ENCODE peak calls at places on chromosomes 4 and X, in nine cellular contexts. E, S, F, J, V, L, H, R and Z are unnamed samples.

GRCh38 chr4:2042947-2043395 is 16.2 kb upstream of the NAT8L start:
- DNase-seq in V (no peak), E (no peak), L (no peak), S (no peak), J (no peak), F (peak), R (no peak), H (no peak), Z (no peak)

GRCh38 chr4:22434895-22435294 is 81.0 kb downstream of the ADGRA3 start:
- DNase-seq in H (peak), S (no peak), R (no peak), E (no peak), J (no peak), L (no peak), F (peak), V (peak), Z (no peak)

GRCh38 chrX:153708415-153708814 is 15.8 kb downstream of the BCAP31 start:
- DNase-seq in F (peak), J (peak), L (peak), S (no peak), V (peak), R (peak), E (no peak), H (no peak), Z (no peak)

GRCh38 chr4:37748546-37748945 is 62.4 kb upstream of the RELL1 start:
- DNase-seq in J (no peak), V (no peak), H (peak), F (no peak), L (no peak), E (no peak), R (no peak), S (no peak), Z (no peak)

GRCh38 chr4:146654648-146654975 is 15.9 kb downstream of the POU4F2 start:
- DNase-seq in F (no peak), H (no peak), J (no peak), L (no peak), R (no peak), E (no peak), V (no peak), S (no peak), Z (no peak)

GRCh38 chr4:82785248-82786003 is 13.2 kb downstream of the SCD5 start:
- DNase-seq in J (no peak), E (no peak), S (no peak), H (no peak), L (no peak), F (peak), R (peak), V (no peak), Z (no peak)

GRCh38 chr4:40564815-40565505 is 64.7 kb downstream of the RBM47 start:
- DNase-seq in J (no peak), H (no peak), R (no peak), S (no peak), E (no peak), F (no peak), L (no peak), V (no peak), Z (no peak)

GRCh38 chr4:72484991-72485390 is 84.0 kb downstream of the ADAMTS3 start:
- DNase-seq in J (no peak), F (no peak), H (no peak), V (no peak), L (no peak), S (no peak), R (no peak), E (no peak), Z (no peak)

GRCh38 chrX:71619193-71619592 is 882 bp upstream of the CXCR3 start:
- DNase-seq in V (no peak), J (no peak), S (no peak), L (no peak), R (no peak), E (peak), F (no peak), H (no peak), Z (peak)

GRCh38 chrX:12866451-12867377 is at the start of gene TLR7:
- DNase-seq in R (no peak), J (peak), F (no peak), S (no peak), V (no peak), E (no peak), L (no peak), H (no peak), Z (no peak)

GRCh38 chr4:4260185-4260751 is 12.2 kb upstream of the TMEM128 start:
- DNase-seq in H (peak), V (no peak), F (peak), E (no peak), R (peak), S (no peak), L (no peak), J (peak), Z (no peak)

GRCh38 chr4:86223472-86223871 is 136.4 kb downstream of the MAPK10 start:
- DNase-seq in R (no peak), S (no peak), J (peak), E (no peak), V (no peak), H (no peak), L (no peak), F (peak), Z (no peak)

GRCh38 chr4:96473246-96473645 is 633.4 kb downstream of the PDHA2 start:
- DNase-seq in J (no peak), F (no peak), E (no peak), L (no peak), V (no peak), H (no peak), R (no peak), S (no peak), Z (no peak)

GRCh38 chr4:51836531-51836930 is 6.4 kb upstream of the DCUN1D4 start:
- DNase-seq in L (no peak), F (no peak), H (no peak), R (no peak), S (no peak), E (no peak), J (no peak), V (no peak), Z (no peak)

GRCh38 chrX:154750301-154751120 is at the start of gene GAB3:
- DNase-seq in L (peak), E (no peak), V (no peak), H (peak), J (peak), R (peak), F (no peak), S (peak), Z (peak)

GRCh38 chrX:131621650-131622049 is 77.8 kb downstream of the OR13H1 start:
- DNase-seq in R (no peak), F (no peak), V (no peak), E (no peak), H (no peak), S (no peak), J (no peak), L (no peak), Z (no peak)

GRCh38 chr4:111628437-111628836 is 516.8 kb upstream of the FAM241A start:
- DNase-seq in J (no peak), H (no peak), E (no peak), S (no peak), V (no peak), F (no peak), L (no peak), R (no peak), Z (no peak)

GRCh38 chrX:6382284-6382683 is 152.6 kb downstream of the VCX3A start:
- DNase-seq in F (no peak), J (no peak), V (no peak), H (no peak), L (no peak), S (no peak), R (no peak), E (no peak), Z (no peak)

GRCh38 chr4:37461801-37462200 is 217.3 kb downstream of the NWD2 start:
- DNase-seq in R (no peak), J (no peak), E (no peak), L (no peak), F (no peak), H (no peak), S (no peak), V (no peak), Z (no peak)

GRCh38 chr4:159018062-159018629 is 84.7 kb upstream of the RAPGEF2 start:
- DNase-seq in F (no peak), J (peak), L (no peak), E (no peak), S (no peak), R (no peak), H (no peak), V (no peak), Z (no peak)

GRCh38 chrX:23854945-23855344 is 52.8 kb downstream of the APOO start:
- DNase-seq in V (no peak), J (no peak), H (no peak), S (no peak), L (no peak), E (no peak), R (no peak), F (no peak), Z (no peak)

GRCh38 chrX:3124041-3124440 is 82.8 kb downstream of the ARSF start:
- DNase-seq in E (no peak), H (no peak), V (no peak), J (no peak), R (no peak), S (no peak), F (no peak), L (no peak), Z (no peak)

GRCh38 chr4:169270156-169270809 is 473 bp downstream of the SH3RF1 start:
- DNase-seq in S (no peak), J (peak), V (peak), R (peak), E (no peak), H (peak), L (peak), F (peak), Z (peak)

GRCh38 chr4:187204389-187204920 is 480.8 kb upstream of the FAT1 start:
- DNase-seq in V (no peak), L (no peak), S (no peak), J (no peak), R (peak), E (no peak), F (no peak), H (no peak), Z (no peak)

GRCh38 chrX:74940414-74940813 is 15.2 kb upstream of the NEXMIF start:
- DNase-seq in L (no peak), F (no peak), E (no peak), S (no peak), R (no peak), V (no peak), J (no peak), H (no peak), Z (no peak)

GRCh38 chr4:158996669-158997074 is 106.2 kb upstream of the RAPGEF2 start:
- DNase-seq in F (peak), J (no peak), S (no peak), R (peak), V (no peak), L (no peak), H (no peak), E (no peak), Z (no peak)

GRCh38 chr4:184898793-184899192 is 73.0 kb upstream of the ACSL1 start:
- DNase-seq in J (no peak), E (no peak), L (no peak), F (no peak), H (no peak), R (no peak), S (no peak), V (no peak), Z (no peak)

GRCh38 chrX:47047989-47048388 is 30.3 kb upstream of the RGN start:
- DNase-seq in L (no peak), H (no peak), V (no peak), E (no peak), S (no peak), F (no peak), J (no peak), R (no peak), Z (no peak)

GRCh38 chr4:134202557-134202956 is 968 bp upstream of the PABPC4L start:
- DNase-seq in L (no peak), S (no peak), F (no peak), E (no peak), R (no peak), H (no peak), J (no peak), V (no peak), Z (no peak)

GRCh38 chr4:7698586-7698985 is 241.1 kb downstream of the AFAP1 start:
- DNase-seq in L (no peak), S (no peak), V (no peak), F (peak), E (no peak), R (no peak), J (no peak), H (no peak), Z (no peak)

GRCh38 chr4:91758487-91758886 is 545.3 kb upstream of the GRID2 start:
- DNase-seq in V (no peak), H (no peak), F (no peak), J (no peak), E (no peak), L (no peak), S (no peak), R (no peak), Z (no peak)

GRCh38 chrX:139882299-139882698 is 50.6 kb downstream of the ATP11C start:
- DNase-seq in E (no peak), R (no peak), H (no peak), L (no peak), F (no peak), V (no peak), J (no peak), S (no peak), Z (no peak)

GRCh38 chr4:83851261-83852084 is 315.6 kb downstream of the GPAT3 start:
- DNase-seq in V (no peak), S (no peak), J (no peak), R (peak), F (no peak), L (no peak), H (no peak), E (no peak), Z (no peak)

GRCh38 chr4:24557036-24558022 is 27.0 kb downstream of the DHX15 start:
- DNase-seq in F (no peak), L (no peak), E (no peak), J (peak), S (no peak), V (no peak), R (peak), H (no peak), Z (no peak)

GRCh38 chr4:84639143-84639542 is 56.2 kb downstream of the CDS1 start:
- DNase-seq in J (no peak), S (no peak), R (no peak), L (no peak), V (no peak), E (no peak), F (no peak), H (no peak), Z (no peak)

GRCh38 chr4:177047070-177047850 is 254.5 kb upstream of the VEGFC start:
- DNase-seq in S (peak), R (peak), F (peak), J (peak), V (peak), H (peak), L (peak), E (peak), Z (peak)